ENCODE peak calls at places on chromosome 5, in seven cellular contexts. One of them, this sample, is unnamed.

GRCh38 chr5:113489299-113489698 is 1.0 kb upstream of the MCC start:
- DNase-seq in H1: no peak
- DNase-seq in endothelial cell of umbilical vein: peak
- DNase-seq in HepG2: peak
- DNase-seq in hepatocyte: peak
- DNase-seq in H9: no peak
- DNase-seq in GM12878: no peak
- DNase-seq in this sample: no peak

GRCh38 chr5:164376840-164377239 is 871.4 kb downstream of the MAT2B start:
- DNase-seq in H1: no peak
- DNase-seq in endothelial cell of umbilical vein: no peak
- DNase-seq in HepG2: no peak
- DNase-seq in hepatocyte: no peak
- DNase-seq in H9: no peak
- DNase-seq in GM12878: no peak
- DNase-seq in this sample: no peak

GRCh38 chr5:10863763-10864383 is 102.8 kb upstream of the DAP start:
- DNase-seq in H1: peak
- DNase-seq in endothelial cell of umbilical vein: peak
- DNase-seq in HepG2: peak
- DNase-seq in hepatocyte: peak
- DNase-seq in H9: peak
- DNase-seq in GM12878: peak
- DNase-seq in this sample: peak

GRCh38 chr5:154038241-154038603 is 488 bp downstream of the FAM114A2 start:
- DNase-seq in H1: no peak
- DNase-seq in endothelial cell of umbilical vein: no peak
- DNase-seq in HepG2: peak
- DNase-seq in hepatocyte: peak
- DNase-seq in H9: no peak
- DNase-seq in GM12878: no peak
- DNase-seq in this sample: peak

GRCh38 chr5:98583572-98583971 is 189.9 kb upstream of the RGMB start:
- DNase-seq in H1: no peak
- DNase-seq in endothelial cell of umbilical vein: no peak
- DNase-seq in HepG2: no peak
- DNase-seq in hepatocyte: no peak
- DNase-seq in H9: no peak
- DNase-seq in GM12878: no peak
- DNase-seq in this sample: no peak

GRCh38 chr5:40656766-40657165 is 22.9 kb upstream of the PTGER4 start:
- DNase-seq in H1: no peak
- DNase-seq in endothelial cell of umbilical vein: no peak
- DNase-seq in HepG2: no peak
- DNase-seq in hepatocyte: no peak
- DNase-seq in H9: no peak
- DNase-seq in GM12878: no peak
- DNase-seq in this sample: no peak

GRCh38 chr5:139014726-139015125 is 139.6 kb upstream of the LRRTM2 start:
- DNase-seq in H1: no peak
- DNase-seq in endothelial cell of umbilical vein: peak
- DNase-seq in HepG2: no peak
- DNase-seq in hepatocyte: no peak
- DNase-seq in H9: no peak
- DNase-seq in GM12878: no peak
- DNase-seq in this sample: no peak

GRCh38 chr5:131151216-131151615 is 13.8 kb downstream of the HINT1 start:
- DNase-seq in H1: no peak
- DNase-seq in endothelial cell of umbilical vein: no peak
- DNase-seq in HepG2: no peak
- DNase-seq in hepatocyte: no peak
- DNase-seq in H9: no peak
- DNase-seq in GM12878: no peak
- DNase-seq in this sample: no peak

GRCh38 chr5:72093231-72093630 is 14.0 kb upstream of the MAP1B start:
- DNase-seq in H1: no peak
- DNase-seq in endothelial cell of umbilical vein: no peak
- DNase-seq in HepG2: no peak
- DNase-seq in hepatocyte: no peak
- DNase-seq in H9: no peak
- DNase-seq in GM12878: no peak
- DNase-seq in this sample: no peak

GRCh38 chr5:7347377-7347776 is 48.6 kb upstream of the ADCY2 start:
- DNase-seq in H1: no peak
- DNase-seq in endothelial cell of umbilical vein: no peak
- DNase-seq in HepG2: no peak
- DNase-seq in hepatocyte: no peak
- DNase-seq in H9: peak
- DNase-seq in GM12878: no peak
- DNase-seq in this sample: no peak

GRCh38 chr5:171453056-171453725 is 33.7 kb downstream of the FGF18 start:
- DNase-seq in H1: no peak
- DNase-seq in endothelial cell of umbilical vein: no peak
- DNase-seq in HepG2: no peak
- DNase-seq in hepatocyte: no peak
- DNase-seq in H9: peak
- DNase-seq in GM12878: no peak
- DNase-seq in this sample: no peak

GRCh38 chr5:171449426-171449825 is 30.0 kb downstream of the FGF18 start:
- DNase-seq in H1: no peak
- DNase-seq in endothelial cell of umbilical vein: no peak
- DNase-seq in HepG2: no peak
- DNase-seq in hepatocyte: peak
- DNase-seq in H9: no peak
- DNase-seq in GM12878: no peak
- DNase-seq in this sample: no peak

GRCh38 chr5:171451421-171451820 is 32.0 kb downstream of the FGF18 start:
- DNase-seq in H1: no peak
- DNase-seq in endothelial cell of umbilical vein: no peak
- DNase-seq in HepG2: no peak
- DNase-seq in hepatocyte: no peak
- DNase-seq in H9: no peak
- DNase-seq in GM12878: no peak
- DNase-seq in this sample: no peak

GRCh38 chr5:171453988-171454387 is 34.5 kb downstream of the FGF18 start:
- DNase-seq in H1: no peak
- DNase-seq in endothelial cell of umbilical vein: no peak
- DNase-seq in HepG2: no peak
- DNase-seq in hepatocyte: no peak
- DNase-seq in H9: no peak
- DNase-seq in GM12878: no peak
- DNase-seq in this sample: no peak

DNA sequence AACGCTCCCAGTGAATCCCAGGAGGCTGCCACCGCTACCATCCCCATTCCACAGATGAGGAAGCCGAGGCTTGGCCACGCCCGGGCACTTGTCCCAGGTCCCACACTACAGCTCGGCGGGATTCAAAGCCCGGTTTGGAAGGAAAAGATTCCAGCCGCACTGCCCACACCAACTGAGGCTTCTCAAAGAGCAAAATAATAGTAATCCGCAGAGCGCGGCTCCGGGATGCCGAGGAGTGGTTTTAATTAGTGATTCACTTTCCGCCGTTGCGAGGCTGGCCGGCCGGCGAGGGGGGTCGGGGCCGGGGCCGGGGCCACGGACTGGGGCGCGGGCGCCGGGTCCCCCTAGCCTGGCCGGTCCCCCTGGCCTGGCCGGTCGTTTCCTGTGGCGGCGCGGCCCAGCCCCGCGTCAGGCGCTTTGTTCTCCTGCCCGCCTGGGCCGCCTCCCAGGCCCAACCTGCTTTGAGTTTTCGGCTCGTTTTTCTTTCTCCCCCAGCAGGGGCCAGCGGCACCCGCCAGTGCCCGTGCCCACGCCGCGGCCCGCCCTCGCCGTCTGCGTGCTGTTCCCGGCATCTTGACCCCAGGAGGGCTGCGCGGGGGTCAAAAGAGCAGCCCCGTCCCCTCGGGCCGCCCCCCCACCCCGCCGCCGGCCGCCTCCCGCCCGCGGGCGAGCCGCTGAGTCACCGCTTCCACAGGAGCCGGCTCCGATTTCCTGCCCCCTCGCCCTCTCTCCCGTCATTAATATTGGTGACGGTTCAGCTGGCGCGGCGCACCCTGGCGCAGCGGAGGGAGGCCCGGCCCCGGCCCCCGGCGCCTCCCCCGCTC is 31.2 kb downstream of the FGF18 start:
- DNase-seq in H1: no peak
- DNase-seq in endothelial cell of umbilical vein: peak
- DNase-seq in HepG2: no peak
- DNase-seq in hepatocyte: peak
- DNase-seq in H9: peak
- DNase-seq in GM12878: no peak
- DNase-seq in this sample: no peak
- H2AFZ ChIP-seq in H1: no peak
- H2AFZ ChIP-seq in endothelial cell of umbilical vein: peak
- H2AFZ ChIP-seq in HepG2: no peak
- H2AFZ ChIP-seq in hepatocyte: peak
- H2AFZ ChIP-seq in H9: no peak
- H2AFZ ChIP-seq in GM12878: no peak
- H2AFZ ChIP-seq in this sample: no peak

GRCh38 chr5:93252165-93252564 is 328.9 kb downstream of the NR2F1-AS1 start:
- DNase-seq in H1: no peak
- DNase-seq in endothelial cell of umbilical vein: no peak
- DNase-seq in HepG2: peak
- DNase-seq in hepatocyte: no peak
- DNase-seq in H9: no peak
- DNase-seq in GM12878: no peak
- DNase-seq in this sample: no peak

GRCh38 chr5:93247126-93247525 is 333.9 kb downstream of the NR2F1-AS1 start:
- DNase-seq in H1: no peak
- DNase-seq in endothelial cell of umbilical vein: peak
- DNase-seq in HepG2: no peak
- DNase-seq in hepatocyte: no peak
- DNase-seq in H9: no peak
- DNase-seq in GM12878: no peak
- DNase-seq in this sample: no peak

GRCh38 chr5:93250431-93250830 is 330.6 kb downstream of the NR2F1-AS1 start:
- DNase-seq in H1: no peak
- DNase-seq in endothelial cell of umbilical vein: peak
- DNase-seq in HepG2: no peak
- DNase-seq in hepatocyte: no peak
- DNase-seq in H9: no peak
- DNase-seq in GM12878: no peak
- DNase-seq in this sample: no peak

GRCh38 chr5:93251347-93251746 is 329.7 kb downstream of the NR2F1-AS1 start:
- DNase-seq in H1: no peak
- DNase-seq in endothelial cell of umbilical vein: no peak
- DNase-seq in HepG2: no peak
- DNase-seq in hepatocyte: no peak
- DNase-seq in H9: no peak
- DNase-seq in GM12878: no peak
- DNase-seq in this sample: no peak

GRCh38 chr5:93249651-93250289 is 331.2 kb downstream of the NR2F1-AS1 start:
- DNase-seq in H1: no peak
- DNase-seq in endothelial cell of umbilical vein: peak
- DNase-seq in HepG2: no peak
- DNase-seq in hepatocyte: no peak
- DNase-seq in H9: no peak
- DNase-seq in GM12878: no peak
- DNase-seq in this sample: no peak
- H3K27ac ChIP-seq in H1: no peak
- H3K27ac ChIP-seq in endothelial cell of umbilical vein: peak
- H3K27ac ChIP-seq in HepG2: no peak
- H3K27ac ChIP-seq in hepatocyte: peak
- H3K27ac ChIP-seq in H9: no peak
- H3K27ac ChIP-seq in GM12878: no peak
- H3K27ac ChIP-seq in this sample: no peak

GRCh38 chr5:77952811-77953210 is 176.7 kb upstream of the TBCA start:
- DNase-seq in H1: no peak
- DNase-seq in endothelial cell of umbilical vein: peak
- DNase-seq in HepG2: no peak
- DNase-seq in hepatocyte: no peak
- DNase-seq in H9: no peak
- DNase-seq in GM12878: no peak
- DNase-seq in this sample: no peak
- H2AFZ ChIP-seq in H1: no peak
- H2AFZ ChIP-seq in endothelial cell of umbilical vein: no peak
- H2AFZ ChIP-seq in HepG2: no peak
- H2AFZ ChIP-seq in hepatocyte: no peak
- H2AFZ ChIP-seq in H9: no peak
- H2AFZ ChIP-seq in GM12878: no peak
- H2AFZ ChIP-seq in this sample: no peak

GRCh38 chr5:79413112-79413511 is 100.8 kb downstream of the HOMER1 start:
- DNase-seq in H1: no peak
- DNase-seq in endothelial cell of umbilical vein: peak
- DNase-seq in HepG2: no peak
- DNase-seq in hepatocyte: no peak
- DNase-seq in H9: no peak
- DNase-seq in GM12878: no peak
- DNase-seq in this sample: no peak

GRCh38 chr5:79417495-79417894 is 96.4 kb downstream of the HOMER1 start:
- DNase-seq in H1: no peak
- DNase-seq in endothelial cell of umbilical vein: no peak
- DNase-seq in HepG2: no peak
- DNase-seq in hepatocyte: no peak
- DNase-seq in H9: no peak
- DNase-seq in GM12878: no peak
- DNase-seq in this sample: no peak

GRCh38 chr5:79420248-79420647 is 93.7 kb downstream of the HOMER1 start:
- DNase-seq in H1: no peak
- DNase-seq in endothelial cell of umbilical vein: no peak
- DNase-seq in HepG2: peak
- DNase-seq in hepatocyte: no peak
- DNase-seq in H9: no peak
- DNase-seq in GM12878: no peak
- DNase-seq in this sample: no peak

GRCh38 chr5:79418276-79418675 is 95.7 kb downstream of the HOMER1 start:
- DNase-seq in H1: no peak
- DNase-seq in endothelial cell of umbilical vein: no peak
- DNase-seq in HepG2: no peak
- DNase-seq in hepatocyte: no peak
- DNase-seq in H9: no peak
- DNase-seq in GM12878: no peak
- DNase-seq in this sample: no peak

GRCh38 chr5:79416499-79416898 is 97.4 kb downstream of the HOMER1 start:
- DNase-seq in H1: no peak
- DNase-seq in endothelial cell of umbilical vein: no peak
- DNase-seq in HepG2: no peak
- DNase-seq in hepatocyte: no peak
- DNase-seq in H9: no peak
- DNase-seq in GM12878: peak
- DNase-seq in this sample: peak
- H3K27ac ChIP-seq in H1: no peak
- H3K27ac ChIP-seq in endothelial cell of umbilical vein: no peak
- H3K27ac ChIP-seq in HepG2: no peak
- H3K27ac ChIP-seq in hepatocyte: no peak
- H3K27ac ChIP-seq in H9: no peak
- H3K27ac ChIP-seq in GM12878: peak
- H3K27ac ChIP-seq in this sample: peak

GRCh38 chr5:26024774-26025173 is 1013.6 kb downstream of the CDH9 start:
- DNase-seq in H1: peak
- DNase-seq in endothelial cell of umbilical vein: no peak
- DNase-seq in HepG2: peak
- DNase-seq in hepatocyte: no peak
- DNase-seq in H9: peak
- DNase-seq in GM12878: no peak
- DNase-seq in this sample: no peak

GRCh38 chr5:26023361-26023760 is 1015.0 kb downstream of the CDH9 start:
- DNase-seq in H1: no peak
- DNase-seq in endothelial cell of umbilical vein: no peak
- DNase-seq in HepG2: no peak
- DNase-seq in hepatocyte: no peak
- DNase-seq in H9: no peak
- DNase-seq in GM12878: no peak
- DNase-seq in this sample: no peak
- H2AFZ ChIP-seq in H1: no peak
- H2AFZ ChIP-seq in endothelial cell of umbilical vein: no peak
- H2AFZ ChIP-seq in HepG2: no peak
- H2AFZ ChIP-seq in hepatocyte: no peak
- H2AFZ ChIP-seq in H9: no peak
- H2AFZ ChIP-seq in GM12878: no peak
- H2AFZ ChIP-seq in this sample: no peak

This sample was measured in OCI-LY7.